ENCODE peak calls at places on chromosomes 12 and 14, in six cellular contexts. H is iris pigment epithelial cell; B is Right ventricle myocardium superior; D is hypothalamus; W is activated CD4-positive, CD25-positive, alpha-beta regulatory T cell treated with anti-CD3 and anti-CD28 coated beads, Interleukin-2, amount 50 U/mL, for 72 hours; C is GM23248. I is an unnamed sample.

GRCh38 chr14:79325071-79325470 is 886.2 kb downstream of the DIO2 start:
- DNase-seq in C (no peak), H (no peak), W (no peak), D (no peak), B (no peak), I (no peak)

GRCh38 chr12:122474324-122474716 is 26.4 kb downstream of the ZCCHC8 start:
- DNase-seq in H (no peak), D (no peak), W (no peak), C (no peak), B (no peak), I (no peak)

GRCh38 chr14:104280902-104281767 is 142.7 kb downstream of the KIF26A start:
- DNase-seq in C (no peak), B (peak; percentile 25), W (peak; percentile 23), D (no peak), H (no peak), I (no peak)

GRCh38 chr12:124906606-124907261 is 7.7 kb downstream of the UBC start:
- DNase-seq in D (no peak), C (peak; percentile 89), H (peak; percentile 92), B (peak; percentile 76), W (peak; percentile 79), I (peak; percentile 75)

GRCh38 chr12:131074221-131075083 is 120.7 kb downstream of the ADGRD1 start:
- DNase-seq in B (peak; percentile 71), C (peak; percentile 44), W (no peak), D (no peak), H (no peak), I (peak; percentile 91)

GRCh38 chr12:92995258-92995905 is 66.3 kb upstream of the EEA1 start:
- DNase-seq in C (no peak), H (no peak), W (no peak), D (no peak), B (no peak), I (no peak)

GRCh38 chr12:98503343-98503592 is 12.1 kb upstream of the TMPO start:
- DNase-seq in C (peak; percentile 89), W (peak; percentile 88), H (peak; percentile 90), B (peak; percentile 89), D (peak; percentile 80), I (peak; percentile 82)

GRCh38 chr12:101995684-101996083 is 66.1 kb downstream of the WASHC3 start:
- DNase-seq in B (no peak), H (no peak), D (no peak), W (no peak), C (no peak), I (no peak)

GRCh38 chr12:104360988-104361707 is 57.6 kb downstream of the EID3 start:
- DNase-seq in D (no peak), W (no peak), B (no peak), C (no peak), H (peak; percentile 81), I (no peak)

I was measured in AG20443.